ENCODE peak calls at places on chromosomes 4 and X, in eight cellular contexts. C is suprapubic skin, B is K562, M is spleen, R is GM12891, E is GM23338, G is SK-N-SH, I is prostate gland. Q is an unnamed sample.

GRCh38 chr4:39047691-39048090 is 14.3 kb upstream of the KLHL5 start:
- DNase-seq in G (no peak), I (no peak), C (no peak), B (no peak), E (no peak), R (no peak), M (no peak), Q (no peak)

GRCh38 chr4:71235321-71236206 is 103.3 kb upstream of the SLC4A4 start:
- DNase-seq in R (no peak), G (no peak), B (no peak), M (no peak), E (no peak), I (no peak), C (no peak), Q (peak; percentile 30)

GRCh38 chrX:134949271-134949670 is 41.5 kb upstream of the SMIM10 start:
- DNase-seq in G (no peak), C (no peak), R (no peak), M (no peak), E (no peak), I (no peak), B (no peak), Q (no peak)

GRCh38 chrX:20363003-20363674 is 96.4 kb upstream of the RPS6KA3 start:
- DNase-seq in E (no peak), G (no peak), B (peak; percentile 23), R (no peak), C (no peak), M (no peak), I (no peak), Q (peak; percentile 39)

GRCh38 chrX:3963980-3964379 is 250.5 kb upstream of the PRKX start:
- DNase-seq in E (no peak), I (no peak), B (no peak), M (no peak), R (no peak), C (no peak), G (no peak), Q (no peak)

GRCh38 chr4:128353791-128354190 is 66.2 kb upstream of the PGRMC2 start:
- DNase-seq in I (no peak), R (no peak), C (no peak), G (no peak), M (no peak), B (no peak), E (no peak), Q (no peak)

GRCh38 chrX:41475611-41476241 is 28.6 kb downstream of the NYX start:
- DNase-seq in M (no peak), G (no peak), B (no peak), R (no peak), I (no peak), C (no peak), E (peak; percentile 74), Q (no peak)

GRCh38 chrX:27883468-27884092 is 75.8 kb downstream of the MAGEB10 start:
- DNase-seq in R (no peak), I (no peak), G (no peak), B (no peak), M (no peak), C (no peak), E (peak; percentile 43), Q (no peak)

GRCh38 chrX:16628954-16629595 is 20.9 kb upstream of the S100G start:
- DNase-seq in I (no peak), B (peak; percentile 84), M (no peak), C (no peak), G (no peak), E (peak; percentile 75), R (no peak), Q (no peak)

GRCh38 chr4:125244848-125245450 is 69.8 kb upstream of the FAT4 start:
- DNase-seq in M (no peak), E (peak; percentile 22), R (no peak), G (no peak), B (no peak), I (no peak), C (no peak), Q (no peak)

GRCh38 chr4:8086751-8087445 is 71.7 kb downstream of the ABLIM2 start:
- DNase-seq in I (no peak), E (no peak), R (no peak), B (no peak), C (no peak), M (no peak), G (peak; percentile 57), Q (no peak)

GRCh38 chr4:3046623-3047022 is 27.7 kb downstream of the HTT-AS start:
- DNase-seq in B (no peak), I (no peak), C (no peak), M (peak; percentile 58), R (no peak), G (no peak), E (no peak), Q (no peak)

GRCh38 chr4:3044812-3045499 is 29.4 kb downstream of the HTT-AS start:
- DNase-seq in E (no peak), R (no peak), M (peak; percentile 70), C (no peak), I (no peak), G (no peak), B (no peak), Q (no peak)

GRCh38 chr4:3043272-3044020 is 30.9 kb downstream of the HTT-AS start:
- DNase-seq in B (no peak), E (no peak), C (no peak), G (no peak), M (peak; percentile 52), I (no peak), R (no peak), Q (no peak)

GRCh38 chr4:3046149-3046548 is 28.2 kb downstream of the HTT-AS start:
- DNase-seq in E (no peak), M (peak; percentile 53), B (no peak), G (no peak), R (no peak), I (no peak), C (no peak), Q (no peak)

GRCh38 chr4:3045500-3045850 is 28.9 kb downstream of the HTT-AS start:
- DNase-seq in G (no peak), R (no peak), E (no peak), C (no peak), I (no peak), B (peak; percentile 49), M (peak; percentile 94), Q (no peak)
- TF ChIP-seq POLR2AphosphoS5 in G (no peak), R (peak; percentile 61), E (no peak), C (no peak), I (no peak), B (no peak), M (no peak), Q (peak; percentile 73)

DNA sequence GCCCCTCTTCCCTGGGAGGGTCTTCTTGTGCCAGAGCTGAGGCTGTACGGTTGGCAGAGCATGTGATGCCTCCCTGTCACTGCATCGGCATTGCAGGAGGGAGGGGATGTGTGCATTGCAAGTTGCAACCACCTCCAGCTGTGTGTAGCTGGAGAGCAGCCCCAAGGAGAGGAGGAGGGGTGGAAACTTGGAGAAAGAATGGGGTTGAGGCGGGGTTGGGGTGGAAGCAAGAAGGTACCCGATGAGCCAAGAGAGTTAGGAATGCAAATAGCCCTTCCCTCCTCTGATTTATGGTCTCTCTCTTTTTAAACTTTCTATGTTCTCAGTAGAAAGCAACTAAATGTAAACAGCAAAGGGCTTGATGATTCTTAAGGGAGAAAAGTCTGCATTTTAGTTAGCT is 48.1 kb upstream of the MND1 start:
- DNase-seq in B (no peak), R (no peak), M (no peak), I (peak; percentile 71), G (no peak), C (no peak), E (no peak), Q (no peak)
- TF ChIP-seq POLR2AphosphoS5 in B (no peak), R (no peak), M (no peak), I (peak; percentile 68), G (no peak), C (no peak), E (no peak), Q (no peak)

GRCh38 chr4:120921456-120922389 is 803 bp downstream of the PRDM5 start:
- DNase-seq in R (no peak), M (peak; percentile 86), C (peak; percentile 86), E (peak; percentile 48), G (no peak), B (no peak), I (peak; percentile 46), Q (peak; percentile 60)
- TF ChIP-seq POLR2AphosphoS5 in R (no peak), M (peak; percentile 79), C (no peak), E (peak; percentile 24), G (peak; percentile 58), B (no peak), I (peak; percentile 22), Q (peak; percentile 85)

GRCh38 chrX:120446503-120446902 is 22.6 kb downstream of the LAMP2 start:
- DNase-seq in I (peak; percentile 37), R (no peak), M (no peak), G (no peak), C (no peak), B (no peak), E (no peak), Q (no peak)
- TF ChIP-seq POLR2AphosphoS5 in I (peak; percentile 78), R (no peak), M (no peak), G (no peak), C (no peak), B (no peak), E (no peak), Q (no peak)

GRCh38 chr4:155423671-155424070 is 46.9 kb upstream of the MAP9 start:
- DNase-seq in C (no peak), R (no peak), E (no peak), B (no peak), I (no peak), M (no peak), G (no peak), Q (no peak)

GRCh38 chr4:155430895-155431467 is 54.2 kb upstream of the MAP9 start:
- DNase-seq in M (no peak), C (no peak), E (no peak), B (no peak), G (peak; percentile 68), R (no peak), I (no peak), Q (no peak)

GRCh38 chr4:155428128-155428527 is 51.4 kb upstream of the MAP9 start:
- DNase-seq in R (no peak), C (no peak), B (no peak), M (no peak), I (no peak), G (peak; percentile 44), E (no peak), Q (no peak)

GRCh38 chr4:155426953-155427352 is 50.2 kb upstream of the MAP9 start:
- DNase-seq in M (no peak), B (no peak), I (no peak), R (no peak), G (no peak), E (peak; percentile 87), C (no peak), Q (no peak)
- TF ChIP-seq POLR2AphosphoS5 in M (no peak), B (no peak), I (no peak), R (no peak), G (no peak), E (peak; percentile 33), C (no peak), Q (no peak)